ENCODE peak calls at places on chromosomes 2 and 18, in five cellular contexts. G, M, F, T and O are unnamed samples.

GRCh38 chr2:38750793-38751042 is 443 bp downstream of the SRSF7 start:
- DNase-seq in G (peak), M (peak), F (peak), T (no peak), O (no peak)

GRCh38 chr2:9105601-9106337 is 100.8 kb upstream of the ASAP2 start:
- DNase-seq in G (no peak), M (no peak), F (no peak), T (no peak), O (no peak)

GRCh38 chr18:37564796-37565137 is 831 bp downstream of the CELF4 start:
- DNase-seq in G (peak), M (peak), F (peak), T (no peak), O (no peak)

GRCh38 chr2:190137561-190137960 is 75.0 kb upstream of the MSTN start:
- DNase-seq in G (no peak), M (no peak), F (no peak), T (no peak), O (no peak)

GRCh38 chr2:239184968-239185903 is 215.6 kb downstream of the HDAC4 start:
- DNase-seq in G (no peak), M (no peak), F (peak), T (no peak), O (peak)

GRCh38 chr2:20443276-20443920 is 3.5 kb upstream of the RHOB start:
- DNase-seq in G (peak), M (peak), F (peak), T (peak), O (peak)

GRCh38 chr2:221022554-221022953 is 549.5 kb downstream of the EPHA4 start:
- DNase-seq in G (no peak), M (no peak), F (no peak), T (no peak), O (no peak)

GRCh38 chr18:76805221-76805620 is 17.1 kb upstream of the ZNF236 start:
- DNase-seq in G (no peak), M (no peak), F (peak), T (no peak), O (no peak)

GRCh38 chr2:27307545-27308358 is 493 bp downstream of the UCN start:
- DNase-seq in G (no peak), M (no peak), F (no peak), T (no peak), O (no peak)

GRCh38 chr18:77021075-77021474 is 111.5 kb downstream of the MBP start:
- DNase-seq in G (no peak), M (no peak), F (no peak), T (no peak), O (no peak)

GRCh38 chr18:13872373-13872772 is 43.0 kb downstream of the MC2R start:
- DNase-seq in G (no peak), M (no peak), F (no peak), T (no peak), O (no peak)

GRCh38 chr2:20609349-20609994 is 41.4 kb downstream of the HS1BP3 start:
- DNase-seq in G (no peak), M (no peak), F (peak), T (no peak), O (no peak)

GRCh38 chr18:44733754-44734465 is 53.2 kb downstream of the SETBP1 start:
- DNase-seq in G (no peak), M (no peak), F (no peak), T (no peak), O (no peak)

GRCh38 chr2:207135340-207135739 is 30.4 kb downstream of the KLF7 start:
- DNase-seq in G (no peak), M (no peak), F (no peak), T (peak), O (no peak)

GRCh38 chr2:70094978-70095832 is 7.9 kb downstream of the PCBP1 start:
- DNase-seq in G (peak), M (no peak), F (peak), T (peak), O (no peak)

GRCh38 chr18:50658601-50659000 is 98.7 kb downstream of the MAPK4 start:
- DNase-seq in G (no peak), M (no peak), F (peak), T (no peak), O (no peak)

GRCh38 chr2:196096982-196097745 is 28.5 kb upstream of the DNAH7 start:
- DNase-seq in G (no peak), M (no peak), F (no peak), T (no peak), O (no peak)

GRCh38 chr2:147495741-147496140 is 349.1 kb upstream of the ACVR2A start:
- DNase-seq in G (no peak), M (no peak), F (no peak), T (no peak), O (no peak)

GRCh38 chr2:209556354-209556961 is 132.6 kb downstream of the MAP2 start:
- DNase-seq in G (no peak), M (peak), F (no peak), T (no peak), O (no peak)

GRCh38 chr2:189247276-189247675 is 67.7 kb upstream of the COL5A2 start:
- DNase-seq in G (no peak), M (no peak), F (no peak), T (no peak), O (no peak)

GRCh38 chr18:57951110-57951796 is 92.8 kb upstream of the NEDD4L start:
- DNase-seq in G (no peak), M (no peak), F (no peak), T (no peak), O (no peak)

GRCh38 chr2:71720283-71720560 is 266.9 kb downstream of the DYSF start:
- DNase-seq in G (no peak), M (no peak), F (no peak), T (no peak), O (no peak)

GRCh38 chr18:75071484-75071785 is 137.5 kb downstream of the PTGR3 start:
- DNase-seq in G (no peak), M (no peak), F (no peak), T (no peak), O (peak)